ENCODE peak calls at places on chromosomes 13 and 19, in ten cellular contexts. I is OCI-LY7; A is endothelial cell; C is astrocyte of the cerebellum; J is effector CD4-positive, alpha-beta T cell; X is HEK293T; L is prostate gland; T is breast epithelium; D is NCI-H1417; W is PC-9. O is an unnamed sample.

GRCh38 chr13:101341464-101341863 is 74.8 kb downstream of the NALCN start:
- DNase-seq in T (no peak), X (no peak), A (no peak), C (no peak), I (no peak), W (no peak), J (no peak), L (no peak), D (no peak), O (no peak)

GRCh38 chr13:33188093-33188882 is 97.3 kb downstream of the STARD13 start:
- DNase-seq in W (no peak), D (no peak), J (no peak), C (no peak), L (no peak), X (no peak), A (no peak), I (no peak), T (no peak), O (peak)

GRCh38 chr19:46716013-46716671 is 772 bp downstream of the PRKD2 start:
- DNase-seq in X (no peak), L (no peak), C (no peak), I (peak), J (no peak), D (no peak), W (no peak), T (no peak), A (peak), O (no peak)

GRCh38 chr13:46170687-46171086 is 11.3 kb downstream of the LCP1 start:
- DNase-seq in C (no peak), J (no peak), I (peak), D (no peak), L (no peak), W (no peak), X (no peak), T (no peak), A (peak), O (peak)

GRCh38 chr13:27349458-27349857 is 75.0 kb upstream of the GTF3A start:
- DNase-seq in X (no peak), L (no peak), J (no peak), D (no peak), I (no peak), C (no peak), T (no peak), W (no peak), A (no peak), O (peak)

GRCh38 chr19:5103061-5103701 is 134.3 kb downstream of the KDM4B start:
- DNase-seq in C (peak), J (no peak), A (no peak), X (no peak), L (peak), W (no peak), T (no peak), I (no peak), D (peak), O (peak)

GRCh38 chr19:50564229-50565105 is 3.8 kb downstream of the LRRC4B start:
- DNase-seq in C (no peak), T (no peak), D (peak), A (no peak), X (no peak), I (no peak), W (no peak), L (no peak), J (no peak), O (no peak)

GRCh38 chr19:15864824-15865223 is 33.0 kb downstream of the CYP4F2 start:
- DNase-seq in J (no peak), L (no peak), W (no peak), A (no peak), D (no peak), C (no peak), T (no peak), X (no peak), I (no peak), O (no peak)

GRCh38 chr19:51641648-51642047 is 5.0 kb downstream of the SIGLEC14 start:
- DNase-seq in C (no peak), W (no peak), X (no peak), A (no peak), J (no peak), T (no peak), L (no peak), D (no peak), I (no peak), O (no peak)

GRCh38 chr19:41997121-41997850 is 3.3 kb upstream of the ATP1A3 start:
- DNase-seq in L (peak), W (peak), T (no peak), A (peak), C (peak), X (peak), D (peak), I (peak), J (peak), O (peak)

GRCh38 chr19:55679343-55680257 is 4.6 kb downstream of the EPN1 start:
- DNase-seq in X (no peak), J (no peak), T (no peak), W (no peak), C (no peak), L (no peak), D (no peak), I (no peak), A (no peak), O (no peak)

O was measured in fibroblast of pulmonary artery.